ENCODE peak calls at places on chromosomes 6 and 20, in ten cellular contexts. One of them, this sample, is unnamed.

GRCh38 chr6:167146977-167147376 is 10.8 kb downstream of the GPR31 start:
- DNase-seq in neural progenitor cell: peak; percentile 73
- DNase-seq in tibial nerve: no peak
- DNase-seq in esophagus squamous epithelium: no peak
- DNase-seq in astrocyte: no peak
- DNase-seq in hepatocyte: no peak
- DNase-seq in MCF 10A: no peak
- DNase-seq in GM12865: no peak
- DNase-seq in body of pancreas: no peak
- DNase-seq in BJ: no peak
- DNase-seq in this sample: no peak

GRCh38 chr6:75230484-75231325 is 12.9 kb downstream of the COX7A2 start:
- DNase-seq in body of pancreas: peak; percentile 46
- DNase-seq in hepatocyte: peak; percentile 77
- DNase-seq in astrocyte: peak; percentile 40
- DNase-seq in esophagus squamous epithelium: no peak
- DNase-seq in tibial nerve: peak; percentile 61
- DNase-seq in MCF 10A: peak; percentile 67
- DNase-seq in BJ: no peak
- DNase-seq in GM12865: no peak
- DNase-seq in neural progenitor cell: peak; percentile 66
- DNase-seq in this sample: no peak

GRCh38 chr20:44640522-44640921 is 11.0 kb downstream of the ADA start:
- DNase-seq in body of pancreas: no peak
- DNase-seq in MCF 10A: no peak
- DNase-seq in hepatocyte: no peak
- DNase-seq in tibial nerve: no peak
- DNase-seq in BJ: no peak
- DNase-seq in GM12865: no peak
- DNase-seq in esophagus squamous epithelium: no peak
- DNase-seq in neural progenitor cell: no peak
- DNase-seq in astrocyte: no peak
- DNase-seq in this sample: no peak

GRCh38 chr6:151317995-151318365 is 73.4 kb downstream of the ZBTB2 start:
- DNase-seq in BJ: no peak
- DNase-seq in astrocyte: no peak
- DNase-seq in GM12865: no peak
- DNase-seq in MCF 10A: no peak
- DNase-seq in body of pancreas: no peak
- DNase-seq in tibial nerve: no peak
- DNase-seq in esophagus squamous epithelium: no peak
- DNase-seq in hepatocyte: no peak
- DNase-seq in neural progenitor cell: no peak
- DNase-seq in this sample: no peak

GRCh38 chr6:87897581-87898147 is 150.0 kb upstream of the SPACA1 start:
- DNase-seq in MCF 10A: peak; percentile 57
- DNase-seq in astrocyte: peak; percentile 29
- DNase-seq in neural progenitor cell: no peak
- DNase-seq in body of pancreas: no peak
- DNase-seq in hepatocyte: no peak
- DNase-seq in GM12865: no peak
- DNase-seq in BJ: no peak
- DNase-seq in esophagus squamous epithelium: no peak
- DNase-seq in tibial nerve: no peak
- DNase-seq in this sample: no peak

GRCh38 chr20:62362991-62363919 is 3.9 kb downstream of the LAMA5 start:
- DNase-seq in BJ: no peak
- DNase-seq in body of pancreas: peak; percentile 2
- DNase-seq in neural progenitor cell: peak; percentile 67
- DNase-seq in MCF 10A: peak; percentile 42
- DNase-seq in astrocyte: no peak
- DNase-seq in hepatocyte: peak; percentile 66
- DNase-seq in esophagus squamous epithelium: no peak
- DNase-seq in tibial nerve: no peak
- DNase-seq in GM12865: no peak
- DNase-seq in this sample: peak; percentile 62

GRCh38 chr6:113595921-113596376 is 261.2 kb upstream of the MARCKS start:
- DNase-seq in body of pancreas: peak; percentile 34
- DNase-seq in neural progenitor cell: no peak
- DNase-seq in BJ: peak; percentile 91
- DNase-seq in astrocyte: peak; percentile 59
- DNase-seq in esophagus squamous epithelium: no peak
- DNase-seq in MCF 10A: no peak
- DNase-seq in hepatocyte: no peak
- DNase-seq in tibial nerve: peak; percentile 40
- DNase-seq in GM12865: no peak
- DNase-seq in this sample: no peak

GRCh38 chr20:54134445-54135220 is 39.2 kb downstream of the CYP24A1 start:
- DNase-seq in BJ: no peak
- DNase-seq in astrocyte: peak; percentile 75
- DNase-seq in tibial nerve: no peak
- DNase-seq in body of pancreas: no peak
- DNase-seq in GM12865: no peak
- DNase-seq in esophagus squamous epithelium: no peak
- DNase-seq in hepatocyte: no peak
- DNase-seq in MCF 10A: peak; percentile 53
- DNase-seq in neural progenitor cell: no peak
- DNase-seq in this sample: no peak

GRCh38 chr20:62190639-62191411 is 8.0 kb downstream of the MTG2 start:
- DNase-seq in MCF 10A: no peak
- DNase-seq in neural progenitor cell: no peak
- DNase-seq in BJ: no peak
- DNase-seq in astrocyte: no peak
- DNase-seq in tibial nerve: no peak
- DNase-seq in body of pancreas: no peak
- DNase-seq in esophagus squamous epithelium: no peak
- DNase-seq in GM12865: no peak
- DNase-seq in hepatocyte: no peak
- DNase-seq in this sample: no peak

GRCh38 chr20:40692240-40693011 is 3.4 kb upstream of the MAFB start:
- DNase-seq in body of pancreas: no peak
- DNase-seq in MCF 10A: no peak
- DNase-seq in hepatocyte: no peak
- DNase-seq in GM12865: no peak
- DNase-seq in astrocyte: no peak
- DNase-seq in BJ: no peak
- DNase-seq in esophagus squamous epithelium: no peak
- DNase-seq in neural progenitor cell: peak; percentile 48
- DNase-seq in tibial nerve: no peak
- DNase-seq in this sample: no peak

GRCh38 chr6:43575105-43575771 is 600 bp downstream of the XPO5 start:
- DNase-seq in GM12865: no peak
- DNase-seq in MCF 10A: peak; percentile 42
- DNase-seq in BJ: no peak
- DNase-seq in hepatocyte: peak; percentile 55
- DNase-seq in neural progenitor cell: peak; percentile 73
- DNase-seq in tibial nerve: no peak
- DNase-seq in astrocyte: peak; percentile 23
- DNase-seq in esophagus squamous epithelium: no peak
- DNase-seq in body of pancreas: no peak
- DNase-seq in this sample: no peak

GRCh38 chr6:57216235-57217101 is 5.6 kb downstream of the RAB23 start:
- DNase-seq in esophagus squamous epithelium: no peak
- DNase-seq in neural progenitor cell: no peak
- DNase-seq in hepatocyte: no peak
- DNase-seq in MCF 10A: peak; percentile 63
- DNase-seq in GM12865: no peak
- DNase-seq in BJ: no peak
- DNase-seq in astrocyte: peak; percentile 75
- DNase-seq in tibial nerve: no peak
- DNase-seq in body of pancreas: no peak
- DNase-seq in this sample: no peak

GRCh38 chr6:44833248-44833647 is 445.7 kb downstream of the CDC5L start:
- DNase-seq in body of pancreas: no peak
- DNase-seq in GM12865: peak; percentile 71
- DNase-seq in hepatocyte: no peak
- DNase-seq in BJ: no peak
- DNase-seq in astrocyte: no peak
- DNase-seq in neural progenitor cell: no peak
- DNase-seq in tibial nerve: no peak
- DNase-seq in esophagus squamous epithelium: no peak
- DNase-seq in MCF 10A: no peak
- DNase-seq in this sample: no peak

GRCh38 chr6:15365273-15365687 is 119.4 kb downstream of the JARID2 start:
- DNase-seq in hepatocyte: peak; percentile 60
- DNase-seq in MCF 10A: peak; percentile 93
- DNase-seq in BJ: peak; percentile 77
- DNase-seq in esophagus squamous epithelium: peak; percentile 23
- DNase-seq in tibial nerve: peak; percentile 62
- DNase-seq in neural progenitor cell: peak; percentile 65
- DNase-seq in astrocyte: peak; percentile 83
- DNase-seq in GM12865: no peak
- DNase-seq in body of pancreas: peak; percentile 85
- DNase-seq in this sample: peak; percentile 79

GRCh38 chr6:112231609-112232060 is 22.7 kb downstream of the LAMA4 start:
- DNase-seq in hepatocyte: no peak
- DNase-seq in tibial nerve: no peak
- DNase-seq in GM12865: no peak
- DNase-seq in MCF 10A: peak; percentile 43
- DNase-seq in BJ: peak; percentile 61
- DNase-seq in body of pancreas: no peak
- DNase-seq in astrocyte: peak; percentile 79
- DNase-seq in esophagus squamous epithelium: no peak
- DNase-seq in neural progenitor cell: no peak
- DNase-seq in this sample: no peak

GRCh38 chr6:17115251-17116089 is 13.6 kb downstream of the STMND1 start:
- DNase-seq in GM12865: no peak
- DNase-seq in BJ: peak; percentile 90
- DNase-seq in astrocyte: peak; percentile 95
- DNase-seq in esophagus squamous epithelium: no peak
- DNase-seq in neural progenitor cell: no peak
- DNase-seq in hepatocyte: peak; percentile 75
- DNase-seq in tibial nerve: no peak
- DNase-seq in body of pancreas: peak; percentile 45
- DNase-seq in MCF 10A: peak; percentile 75
- DNase-seq in this sample: no peak

GRCh38 chr20:688809-689208 is 13.2 kb upstream of the SCRT2 start:
- DNase-seq in hepatocyte: peak; percentile 14
- DNase-seq in astrocyte: no peak
- DNase-seq in GM12865: no peak
- DNase-seq in MCF 10A: no peak
- DNase-seq in tibial nerve: no peak
- DNase-seq in esophagus squamous epithelium: no peak
- DNase-seq in BJ: no peak
- DNase-seq in body of pancreas: peak; percentile 42
- DNase-seq in neural progenitor cell: peak; percentile 95
- DNase-seq in this sample: no peak

GRCh38 chr6:124962617-124963415 is 579 bp downstream of the RNF217 start:
- DNase-seq in hepatocyte: peak; percentile 65
- DNase-seq in MCF 10A: peak; percentile 56
- DNase-seq in GM12865: no peak
- DNase-seq in tibial nerve: peak; percentile 18
- DNase-seq in body of pancreas: peak; percentile 37
- DNase-seq in astrocyte: peak; percentile 24
- DNase-seq in neural progenitor cell: peak; percentile 56
- DNase-seq in BJ: no peak
- DNase-seq in esophagus squamous epithelium: no peak
- DNase-seq in this sample: peak; percentile 67

DNA sequence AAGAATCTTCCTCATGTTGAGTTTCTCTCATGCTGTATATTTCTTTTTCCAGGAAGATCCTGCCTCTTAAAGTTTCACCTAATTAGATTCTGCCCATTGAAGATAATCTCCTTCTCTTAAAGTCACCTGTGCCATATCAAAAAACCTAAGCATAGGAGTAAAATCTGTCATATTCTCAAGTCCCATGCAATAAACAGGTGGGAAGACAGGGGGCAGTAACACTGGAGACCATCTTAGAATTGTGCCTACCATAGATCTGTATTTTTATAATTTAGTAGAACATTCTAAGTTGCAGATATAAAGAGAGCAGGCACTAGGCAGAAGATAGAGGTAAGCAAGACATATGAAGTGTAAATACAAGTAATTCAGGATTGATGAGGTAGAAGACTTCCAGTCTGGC is 763.5 kb upstream of the MANEA start:
- DNase-seq in tibial nerve: no peak
- DNase-seq in esophagus squamous epithelium: no peak
- DNase-seq in hepatocyte: no peak
- DNase-seq in BJ: no peak
- DNase-seq in GM12865: no peak
- DNase-seq in body of pancreas: no peak
- DNase-seq in neural progenitor cell: no peak
- DNase-seq in MCF 10A: no peak
- DNase-seq in astrocyte: no peak
- DNase-seq in this sample: no peak
- TF ChIP-seq CTCF in tibial nerve: no peak
- TF ChIP-seq CTCF in esophagus squamous epithelium: no peak
- TF ChIP-seq CTCF in hepatocyte: no peak
- TF ChIP-seq CTCF in BJ: no peak
- TF ChIP-seq CTCF in GM12865: no peak
- TF ChIP-seq CTCF in body of pancreas: no peak
- TF ChIP-seq CTCF in neural progenitor cell: peak; percentile 45
- TF ChIP-seq CTCF in MCF 10A: peak; percentile 25
- TF ChIP-seq CTCF in astrocyte: no peak
- TF ChIP-seq CTCF in this sample: no peak

GRCh38 chr6:34598725-34599124 is 42.6 kb upstream of the SPDEF start:
- DNase-seq in hepatocyte: no peak
- DNase-seq in neural progenitor cell: no peak
- DNase-seq in astrocyte: no peak
- DNase-seq in BJ: no peak
- DNase-seq in tibial nerve: peak; percentile 50
- DNase-seq in esophagus squamous epithelium: no peak
- DNase-seq in GM12865: no peak
- DNase-seq in body of pancreas: peak; percentile 30
- DNase-seq in MCF 10A: no peak
- DNase-seq in this sample: no peak
- TF ChIP-seq CTCF in hepatocyte: no peak
- TF ChIP-seq CTCF in neural progenitor cell: no peak
- TF ChIP-seq CTCF in astrocyte: no peak
- TF ChIP-seq CTCF in BJ: no peak
- TF ChIP-seq CTCF in tibial nerve: no peak
- TF ChIP-seq CTCF in esophagus squamous epithelium: no peak
- TF ChIP-seq CTCF in GM12865: no peak
- TF ChIP-seq CTCF in body of pancreas: no peak
- TF ChIP-seq CTCF in MCF 10A: no peak
- TF ChIP-seq CTCF in this sample: no peak

GRCh38 chr20:46174469-46175126 is 56.5 kb downstream of the CD40 start:
- DNase-seq in body of pancreas: peak; percentile 74
- DNase-seq in hepatocyte: peak; percentile 90
- DNase-seq in BJ: no peak
- DNase-seq in astrocyte: peak; percentile 3
- DNase-seq in neural progenitor cell: peak; percentile 94
- DNase-seq in tibial nerve: peak; percentile 69
- DNase-seq in esophagus squamous epithelium: no peak
- DNase-seq in MCF 10A: peak; percentile 16
- DNase-seq in GM12865: peak; percentile 76
- DNase-seq in this sample: no peak
- TF ChIP-seq CTCF in body of pancreas: peak; percentile 65
- TF ChIP-seq CTCF in hepatocyte: peak; percentile 61
- TF ChIP-seq CTCF in BJ: peak; percentile 65
- TF ChIP-seq CTCF in astrocyte: peak; percentile 15
- TF ChIP-seq CTCF in neural progenitor cell: peak; percentile 64
- TF ChIP-seq CTCF in tibial nerve: peak; percentile 52
- TF ChIP-seq CTCF in esophagus squamous epithelium: peak; percentile 64
- TF ChIP-seq CTCF in MCF 10A: peak; percentile 14
- TF ChIP-seq CTCF in GM12865: peak; percentile 71
- TF ChIP-seq CTCF in this sample: peak; percentile 51

GRCh38 chr6:138211048-138211581 is 7.2 kb downstream of the PBOV1 start:
- DNase-seq in neural progenitor cell: peak; percentile 56
- DNase-seq in hepatocyte: no peak
- DNase-seq in esophagus squamous epithelium: no peak
- DNase-seq in GM12865: no peak
- DNase-seq in BJ: no peak
- DNase-seq in astrocyte: no peak
- DNase-seq in tibial nerve: no peak
- DNase-seq in body of pancreas: no peak
- DNase-seq in MCF 10A: peak; percentile 2
- DNase-seq in this sample: no peak
- TF ChIP-seq CTCF in neural progenitor cell: peak; percentile 53
- TF ChIP-seq CTCF in hepatocyte: no peak
- TF ChIP-seq CTCF in esophagus squamous epithelium: no peak
- TF ChIP-seq CTCF in GM12865: no peak
- TF ChIP-seq CTCF in BJ: no peak
- TF ChIP-seq CTCF in astrocyte: no peak
- TF ChIP-seq CTCF in tibial nerve: no peak
- TF ChIP-seq CTCF in body of pancreas: no peak
- TF ChIP-seq CTCF in MCF 10A: no peak
- TF ChIP-seq CTCF in this sample: no peak

This sample was measured in ascending aorta.